ENCODE peak calls at places on chromosome 19, in four cellular contexts. S is tibial artery, R is stomach, P is tibial nerve. F is an unnamed sample.

GRCh38 chr19:30330266-30330665 is 41.9 kb upstream of the ZNF536 start:
- DNase-seq in P (no peak), R (no peak), S (no peak), F (no peak)

GRCh38 chr19:23547156-23547555 is 139.9 kb downstream of the ZNF675 start:
- DNase-seq in R (no peak), P (no peak), S (no peak), F (no peak)

GRCh38 chr19:38666662-38667448 is 19.4 kb downstream of the ACTN4 start:
- DNase-seq in R (no peak), P (no peak), S (peak; percentile 83), F (no peak)

GRCh38 chr19:52343548-52343947 is 7.5 kb downstream of the ZNF610 start:
- DNase-seq in P (no peak), R (peak; percentile 36), S (peak; percentile 65), F (no peak)

GRCh38 chr19:51470966-51471365 is 7.4 kb upstream of the CEACAM18 start:
- DNase-seq in S (no peak), P (no peak), R (no peak), F (no peak)

GRCh38 chr19:17488593-17489391 is 18.5 kb downstream of the SLC27A1 start:
- DNase-seq in S (peak; percentile 71), R (peak; percentile 92), P (no peak), F (no peak)

GRCh38 chr19:15426485-15427349 is 7.9 kb upstream of the AKAP8L start:
- DNase-seq in S (no peak), R (no peak), P (no peak), F (no peak)

GRCh38 chr19:9054207-9054606 is 32.7 kb upstream of the OR1M1 start:
- DNase-seq in S (no peak), R (no peak), P (no peak), F (no peak)

GRCh38 chr19:7655581-7655980 is 13.3 kb upstream of the RETN start:
- DNase-seq in R (no peak), S (no peak), P (no peak), F (no peak)
- H3K27me3 ChIP-seq in R (peaks cover 23% of the 10 kb centered on the region), S (peaks cover 37% of the 10 kb centered on the region), P (no peaks in the 10 kb centered on the region), F (no peaks in the 10 kb centered on the region)

GRCh38 chr19:2460245-2460644 is 3.5 kb upstream of the LMNB2 start:
- DNase-seq in S (no peak), P (no peak), R (no peak), F (no peak)

GRCh38 chr19:2458054-2458453 is 1.3 kb upstream of the LMNB2 start:
- DNase-seq in R (no peak), P (no peak), S (no peak), F (no peak)

GRCh38 chr19:2461751-2462634 is 5.2 kb upstream of the LMNB2 start:
- DNase-seq in P (no peak), S (peak; percentile 68), R (peak; percentile 34), F (no peak)

GRCh38 chr19:2464389-2464788 is 7.6 kb upstream of the LMNB2 start:
- DNase-seq in R (no peak), P (no peak), S (no peak), F (no peak)

GRCh38 chr19:2462635-2463421 is 6.1 kb upstream of the LMNB2 start:
- DNase-seq in S (peak; percentile 93), P (peak; percentile 66), R (peak; percentile 83), F (peak; percentile 94)
- H3K4me3 ChIP-seq in S (peak overlapping the region; percentile 78), P (peak overlapping the region; percentile 27), R (peak overlapping the region; percentile 64), F (peak overlapping the region; percentile 71)

GRCh38 chr19:6586726-6587092 is 4.2 kb downstream of the CD70 start:
- DNase-seq in P (no peak), R (no peak), S (no peak), F (no peak)
- H3K27me3 ChIP-seq in P (no peaks in the 10 kb centered on the region), R (peaks cover 94% of the 10 kb centered on the region), S (peaks cover 83% of the 10 kb centered on the region), F (peaks cover 26% of the 10 kb centered on the region)

DNA sequence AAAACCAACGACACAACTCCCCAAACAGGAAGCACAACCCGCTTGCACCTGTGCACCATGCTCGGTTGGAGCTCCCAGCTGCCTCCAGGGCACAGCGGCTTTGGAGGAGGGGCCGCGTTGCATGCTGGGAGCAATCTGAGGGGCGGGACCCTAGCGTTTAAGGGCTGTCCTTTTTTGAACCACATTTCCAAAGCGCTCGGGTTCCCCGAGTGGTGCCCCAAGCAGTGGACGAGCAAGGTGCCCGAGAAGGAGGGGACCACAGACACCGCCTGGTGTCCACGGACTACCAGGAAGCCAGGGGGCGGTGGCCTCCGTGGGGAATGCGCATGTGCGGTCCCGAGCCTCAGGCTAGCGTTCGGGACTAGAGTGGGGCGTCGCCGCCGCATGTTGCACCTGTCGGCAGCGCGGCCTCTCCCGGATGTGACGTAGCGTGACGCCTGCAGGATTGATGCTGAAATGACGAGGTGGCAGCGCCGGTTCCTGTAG is 11.9 kb upstream of the ZNF57 start:
- DNase-seq in S (peak; percentile 66), P (no peak), R (no peak), F (no peak)
- H3K4me3 ChIP-seq in S (peak overlapping the region; percentile 41), P (peak overlapping the region; percentile 19), R (no peak overlapping the region), F (peak overlapping the region; percentile 47)

F was measured in esophagus muscularis mucosa.